ENCODE peak calls at places on chromosomes 5 and 9, in five cellular contexts. D, Y, L, K and C are unnamed samples.

GRCh38 chr5:175390352-175391083 is 53.5 kb downstream of the DRD1 start:
- DNase-seq in D (no peak), L (no peak), Y (no peak), K (no peak), C (no peak)

GRCh38 chr5:125424374-125424773 is 677.9 kb upstream of the ZNF608 start:
- DNase-seq in Y (no peak), L (no peak), D (no peak), K (no peak), C (no peak)

GRCh38 chr5:131416729-131417128 is 152.9 kb downstream of the CDC42SE2 start:
- DNase-seq in L (no peak), Y (no peak), D (no peak), K (no peak), C (no peak)

GRCh38 chr9:101840694-101841188 is 102.3 kb upstream of the GRIN3A start:
- DNase-seq in L (no peak), K (no peak), D (no peak), Y (no peak), C (no peak)

GRCh38 chr5:37717613-37718431 is 122.0 kb downstream of the GDNF start:
- DNase-seq in D (peak; percentile 92), Y (no peak), K (no peak), L (peak; percentile 73), C (peak; percentile 85)

GRCh38 chr9:127258884-127259471 is 5.6 kb upstream of the GARNL3 start:
- DNase-seq in K (no peak), Y (no peak), L (no peak), D (no peak), C (no peak)

GRCh38 chr5:95283761-95284511 is 958 bp downstream of the MCTP1 start:
- DNase-seq in L (peak; percentile 32), Y (no peak), K (no peak), D (peak; percentile 2), C (no peak)

GRCh38 chr5:149424371-149425315 is 45.6 kb upstream of the IL17B start:
- DNase-seq in L (no peak), Y (no peak), K (no peak), D (no peak), C (no peak)

GRCh38 chr5:16561660-16562059 is 55.1 kb downstream of the RETREG1 start:
- DNase-seq in D (no peak), L (no peak), K (no peak), Y (no peak), C (no peak)

GRCh38 chr5:170631471-170632195 is 127.8 kb downstream of the KCNIP1 start:
- DNase-seq in K (no peak), D (peak; percentile 15), Y (no peak), L (no peak), C (no peak)

GRCh38 chr9:93261281-93261680 is 77.3 kb downstream of the WNK2 start:
- DNase-seq in L (no peak), Y (no peak), D (no peak), K (peak; percentile 81), C (no peak)

GRCh38 chr5:80591352-80591751 is 21.3 kb upstream of the ANKRD34B start:
- DNase-seq in L (no peak), Y (no peak), D (no peak), K (no peak), C (peak; percentile 44)

GRCh38 chr9:31588756-31589155 is 795.7 kb upstream of the ACO1 start:
- DNase-seq in Y (no peak), L (peak; percentile 51), D (no peak), K (no peak), C (no peak)

GRCh38 chr9:117156771-117157535 is 257.9 kb downstream of the ASTN2 start:
- DNase-seq in D (no peak), K (no peak), Y (no peak), L (no peak), C (no peak)